ENCODE peak calls at places on chromosomes 12 and 14, in five cellular contexts. D is EH, C is body of pancreas, B is T-helper 22 cell, L is upper lobe of right lung. M is an unnamed sample.

GRCh38 chr12:32400114-32400672 is 835 bp downstream of the FGD4 start:
- DNase-seq in D (no peak), C (peak), B (no peak), L (no peak), M (no peak)

GRCh38 chr12:47184813-47185212 is 105.1 kb upstream of the AMIGO2 start:
- DNase-seq in D (no peak), C (peak), B (no peak), L (no peak), M (no peak)

GRCh38 chr12:46751173-46751572 is 74.6 kb downstream of the SLC38A4 start:
- DNase-seq in D (no peak), C (no peak), B (no peak), L (no peak), M (no peak)

GRCh38 chr14:54621686-54622085 is 54.8 kb downstream of the SAMD4A start:
- DNase-seq in D (peak), C (no peak), B (no peak), L (no peak), M (no peak)

GRCh38 chr12:128365831-128366231 is 98.9 kb downstream of the TMEM132C start:
- DNase-seq in D (no peak), C (no peak), B (no peak), L (no peak), M (no peak)

GRCh38 chr14:74476107-74476506 is 17.0 kb downstream of the NPC2 start:
- DNase-seq in D (no peak), C (no peak), B (no peak), L (no peak), M (no peak)

GRCh38 chr12:77746108-77746507 is 84.6 kb upstream of the NAV3 start:
- DNase-seq in D (no peak), C (no peak), B (no peak), L (no peak), M (peak)

GRCh38 chr12:70005864-70006618 is 181.0 kb downstream of the MYRFL start:
- DNase-seq in D (no peak), C (no peak), B (no peak), L (no peak), M (no peak)

GRCh38 chr12:6323340-6323994 is 13.0 kb downstream of the PLEKHG6 start:
- DNase-seq in D (peak), C (peak), B (no peak), L (no peak), M (peak)

GRCh38 chr12:129701536-129702165 is 202.2 kb downstream of the TMEM132D start:
- DNase-seq in D (no peak), C (no peak), B (no peak), L (no peak), M (peak)

GRCh38 chr12:80590085-80590484 is 117.3 kb upstream of the MYF6 start:
- DNase-seq in D (peak), C (no peak), B (no peak), L (no peak), M (no peak)

GRCh38 chr14:77320238-77320935 is at the start of gene POMT2:
- DNase-seq in D (peak), C (peak), B (peak), L (peak), M (peak)

GRCh38 chr12:70920891-70921290 is 353 bp upstream of the PTPRR start:
- DNase-seq in D (no peak), C (no peak), B (no peak), L (no peak), M (no peak)

GRCh38 chr14:85702937-85703336 is 173.0 kb downstream of the FLRT2 start:
- DNase-seq in D (no peak), C (no peak), B (no peak), L (no peak), M (peak)